ENCODE peak calls at places on chromosome 12, in five cellular contexts. N is HepG2, O is upper lobe of left lung, E is GM12878, C is K562. X is an unnamed sample.
A peak's percentile ranks its signal among the peaks of the same experiment; 100 is the strongest.

GRCh38 chr12:94730846-94731245 is 80.5 kb upstream of the TMCC3 start:
- ATAC-seq in N (no peak), O (no peak), E (no peak), C (no peak), X (no peak)

GRCh38 chr12:97568336-97569180 is 106.0 kb downstream of the RMST start:
- ATAC-seq in N (peak; percentile 97), O (peak; percentile 71), E (no peak), C (no peak), X (no peak)

GRCh38 chr12:66653801-66654200 is 25.1 kb downstream of the GRIP1 start:
- ATAC-seq in N (no peak), O (no peak), E (no peak), C (no peak), X (no peak)

GRCh38 chr12:100337727-100338126 is 19.1 kb upstream of the SLC17A8 start:
- ATAC-seq in N (no peak), O (no peak), E (no peak), C (no peak), X (no peak)

GRCh38 chr12:3147260-3147659 is 70.1 kb downstream of the TSPAN9 start:
- ATAC-seq in N (no peak), O (no peak), E (no peak), C (no peak), X (no peak)

GRCh38 chr12:92029136-92029535 is 116.5 kb downstream of the BTG1 start:
- ATAC-seq in N (no peak), O (no peak), E (no peak), C (no peak), X (no peak)

GRCh38 chr12:29796823-29797263 is 13.1 kb upstream of the TMTC1 start:
- ATAC-seq in N (no peak), O (peak; percentile 80), E (no peak), C (no peak), X (peak; percentile 86)

GRCh38 chr12:94792690-94793089 is 142.3 kb upstream of the TMCC3 start:
- ATAC-seq in N (no peak), O (peak; percentile 56), E (no peak), C (no peak), X (no peak)

GRCh38 chr12:130350715-130351114 is 13.0 kb downstream of the PIWIL1 start:
- ATAC-seq in N (no peak), O (no peak), E (no peak), C (no peak), X (no peak)

GRCh38 chr12:95231190-95231589 is 13.6 kb downstream of the VEZT start:
- ATAC-seq in N (no peak), O (no peak), E (peak; percentile 34), C (peak; percentile 90), X (no peak)

GRCh38 chr12:96776908-96777307 is 130.1 kb upstream of the NEDD1 start:
- ATAC-seq in N (no peak), O (no peak), E (no peak), C (no peak), X (no peak)

GRCh38 chr12:55737581-55738112 is 5.3 kb upstream of the GDF11 start:
- ATAC-seq in N (peak; percentile 46), O (peak; percentile 24), E (peak; percentile 49), C (peak; percentile 40), X (no peak)

GRCh38 chr12:93080994-93081809 is 152.1 kb upstream of the EEA1 start:
- ATAC-seq in N (no peak), O (no peak), E (no peak), C (no peak), X (no peak)

GRCh38 chr12:27201169-27201568 is 42.9 kb upstream of the STK38L start:
- ATAC-seq in N (no peak), O (no peak), E (no peak), C (no peak), X (no peak)

GRCh38 chr12:70426620-70427019 is 60.5 kb downstream of the KCNMB4 start:
- ATAC-seq in N (no peak), O (no peak), E (no peak), C (no peak), X (no peak)

GRCh38 chr12:127636881-127637280 is 630.1 kb upstream of the TMEM132C start:
- ATAC-seq in N (no peak), O (no peak), E (no peak), C (no peak), X (no peak)

GRCh38 chr12:101207086-101207780 is 2.8 kb downstream of the SLC5A8 start:
- ATAC-seq in N (no peak), O (no peak), E (no peak), C (no peak), X (no peak)

GRCh38 chr12:83505586-83505985 is 818.9 kb downstream of the TMTC2 start:
- ATAC-seq in N (no peak), O (no peak), E (no peak), C (no peak), X (no peak)

GRCh38 chr12:125128380-125128779 is 63.1 kb downstream of the AACS start:
- ATAC-seq in N (no peak), O (no peak), E (no peak), C (no peak), X (no peak)

GRCh38 chr12:115394498-115395220 is 710.7 kb upstream of the TBX3 start:
- ATAC-seq in N (peak; percentile 25), O (no peak), E (no peak), C (no peak), X (no peak)

GRCh38 chr12:76560083-76560491 is 516 bp upstream of the OSBPL8 start:
- ATAC-seq in N (no peak), O (no peak), E (peak; percentile 61), C (peak; percentile 70), X (no peak)

GRCh38 chr12:104079024-104079423 is 14.7 kb downstream of the HCFC2 start:
- ATAC-seq in N (no peak), O (no peak), E (no peak), C (no peak), X (no peak)

GRCh38 chr12:98418357-98419075 is 96.9 kb upstream of the TMPO start:
- ATAC-seq in N (no peak), O (peak; percentile 92), E (peak; percentile 81), C (peak; percentile 71), X (peak; percentile 94)

GRCh38 chr12:21877583-21877982 is 63.6 kb downstream of the ABCC9 start:
- ATAC-seq in N (no peak), O (no peak), E (no peak), C (no peak), X (no peak)

GRCh38 chr12:110289021-110289710 is 8.1 kb downstream of the ATP2A2 start:
- ATAC-seq in N (no peak), O (no peak), E (peak; percentile 13), C (no peak), X (no peak)

GRCh38 chr12:63949902-63950301 is 105.4 kb downstream of the SRGAP1 start:
- ATAC-seq in N (peak; percentile 92), O (no peak), E (no peak), C (no peak), X (no peak)

GRCh38 chr12:80400591-80400991 is 43.4 kb upstream of the PTPRQ start:
- ATAC-seq in N (no peak), O (peak; percentile 42), E (no peak), C (no peak), X (no peak)

GRCh38 chr12:110245278-110245868 is 35.7 kb upstream of the ATP2A2 start:
- ATAC-seq in N (peak; percentile 7), O (no peak), E (peak; percentile 97), C (peak; percentile 80), X (no peak)

GRCh38 chr12:75660107-75660530 is 148.7 kb upstream of the KRR1 start:
- ATAC-seq in N (no peak), O (peak; percentile 35), E (no peak), C (no peak), X (no peak)

GRCh38 chr12:55019784-55020183 is at the start of gene NEUROD4:
- ATAC-seq in N (peak; percentile 80), O (peak; percentile 90), E (peak; percentile 87), C (peak; percentile 100), X (no peak)

GRCh38 chr12:103077108-103077773 is 119.8 kb downstream of the ASCL1 start:
- ATAC-seq in N (no peak), O (no peak), E (no peak), C (no peak), X (no peak)

GRCh38 chr12:89372584-89373370 is 20.5 kb upstream of the DUSP6 start:
- ATAC-seq in N (no peak), O (no peak), E (no peak), C (peak; percentile 52), X (no peak)

GRCh38 chr12:126095748-126096510 is 1030.7 kb downstream of the AACS start:
- ATAC-seq in N (no peak), O (no peak), E (no peak), C (no peak), X (no peak)

GRCh38 chr12:122825773-122826724 is 9.2 kb upstream of the HIP1R start:
- ATAC-seq in N (peak; percentile 63), O (peak; percentile 61), E (no peak), C (peak; percentile 70), X (no peak)

GRCh38 chr12:80044694-80045046 is 54.7 kb upstream of the OTOGL start:
- ATAC-seq in N (no peak), O (peak; percentile 76), E (no peak), C (no peak), X (peak; percentile 15)

GRCh38 chr12:108305520-108305919 is 33.6 kb downstream of the CMKLR1 start:
- ATAC-seq in N (no peak), O (peak; percentile 85), E (no peak), C (peak; percentile 63), X (peak; percentile 87)
- TF ChIP-seq POLR2AphosphoS5 in N (no peak), O (peak; percentile 86), E (no peak), C (no peak), X (peak; percentile 79)

GRCh38 chr12:52280796-52281560 is 6.5 kb downstream of the KRT86 start:
- ATAC-seq in N (no peak), O (peak; percentile 65), E (no peak), C (no peak), X (peak; percentile 69)
- TF ChIP-seq EP300 in N (no peak), O (no peak), E (no peak), C (no peak), X (peak; percentile 44)

GRCh38 chr12:34604631-34605509 is 582.6 kb downstream of the ALG10 start:
- ATAC-seq in N (no peak), O (no peak), E (no peak), C (no peak), X (no peak)
- H3K9me3 ChIP-seq in N (peaks cover 81% of the 10 kb centered on the region), O (peaks cover 80% of the 10 kb centered on the region), E (no peaks in the 10 kb centered on the region), C (no peaks in the 10 kb centered on the region), X (no peaks in the 10 kb centered on the region)

DNA sequence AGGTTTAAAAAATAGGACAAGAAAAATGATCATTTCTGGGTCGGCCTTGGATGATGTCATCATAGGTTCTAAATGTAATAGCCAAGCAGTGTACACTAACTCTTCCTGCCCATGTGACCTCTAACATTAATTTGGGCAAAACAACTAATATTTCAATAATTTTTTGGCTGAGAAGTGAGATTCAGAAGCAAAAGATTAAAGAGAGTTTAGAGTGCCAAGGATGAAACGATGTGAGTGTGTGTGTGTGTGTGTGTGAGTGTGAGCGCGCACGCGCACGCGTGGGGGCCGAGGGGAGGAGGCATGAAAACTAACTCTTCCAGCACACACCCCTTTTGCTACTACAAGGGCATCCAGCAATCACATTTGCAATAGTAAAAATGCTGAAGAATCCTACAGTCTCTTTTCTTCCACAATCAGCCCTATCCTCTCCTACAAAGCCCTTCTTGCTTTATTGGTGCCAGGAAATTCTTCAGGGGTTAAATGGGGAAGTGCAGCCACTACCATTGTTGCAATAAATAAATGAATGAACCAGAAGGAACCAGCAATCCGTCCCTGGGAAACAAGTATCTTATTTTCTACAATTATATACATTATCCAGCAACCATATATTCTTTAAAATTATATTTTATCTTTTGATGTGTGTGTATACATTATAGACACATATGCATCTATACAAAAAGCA is 52.9 kb downstream of the PEBP1 start:
- ATAC-seq in N (no peak), O (peak; percentile 87), E (no peak), C (peak; percentile 39), X (peak; percentile 72)
- TF ChIP-seq POLR2AphosphoS5 in N (no peak), O (no peak), E (no peak), C (no peak), X (no peak)

GRCh38 chr12:24600996-24601395 is 347.9 kb downstream of the BCAT1 start:
- ATAC-seq in N (no peak), O (no peak), E (no peak), C (no peak), X (no peak)
- TF ChIP-seq EP300 in N (no peak), O (no peak), E (no peak), C (no peak), X (no peak)